ENCODE peak calls at places on chromosomes 16 and 17, in nine cellular contexts. One of them, this sample, is unnamed.
A peak's percentile ranks its signal among the peaks of the same experiment; 100 is the strongest.

GRCh38 chr16:82414476-82414875 is 212.3 kb upstream of the CDH13 start:
- DNase-seq in astrocyte of the cerebellum: no peak
- DNase-seq in mammary epithelial cell: no peak
- DNase-seq in CD8-positive, alpha-beta T cell: no peak
- DNase-seq in adrenal gland: no peak
- DNase-seq in A549: no peak
- DNase-seq in psoas muscle: no peak
- DNase-seq in testis: no peak
- DNase-seq in AG10803: no peak
- DNase-seq in this sample: no peak

GRCh38 chr16:84514874-84515835 is 10.7 kb upstream of the MEAK7 start:
- DNase-seq in astrocyte of the cerebellum: no peak
- DNase-seq in mammary epithelial cell: no peak
- DNase-seq in CD8-positive, alpha-beta T cell: peak; percentile 90
- DNase-seq in adrenal gland: peak; percentile 62
- DNase-seq in A549: no peak
- DNase-seq in psoas muscle: no peak
- DNase-seq in testis: no peak
- DNase-seq in AG10803: no peak
- DNase-seq in this sample: peak; percentile 94

GRCh38 chr17:30858556-30859250 is 26.9 kb downstream of the ATAD5 start:
- DNase-seq in astrocyte of the cerebellum: no peak
- DNase-seq in mammary epithelial cell: no peak
- DNase-seq in CD8-positive, alpha-beta T cell: no peak
- DNase-seq in adrenal gland: no peak
- DNase-seq in A549: no peak
- DNase-seq in psoas muscle: no peak
- DNase-seq in testis: no peak
- DNase-seq in AG10803: peak; percentile 46
- DNase-seq in this sample: no peak

GRCh38 chr17:56173958-56174357 is 20.7 kb downstream of the ANKFN1 start:
- DNase-seq in astrocyte of the cerebellum: no peak
- DNase-seq in mammary epithelial cell: no peak
- DNase-seq in CD8-positive, alpha-beta T cell: no peak
- DNase-seq in adrenal gland: no peak
- DNase-seq in A549: no peak
- DNase-seq in psoas muscle: no peak
- DNase-seq in testis: no peak
- DNase-seq in AG10803: peak; percentile 32
- DNase-seq in this sample: peak; percentile 64

GRCh38 chr17:55072910-55073309 is 104.3 kb downstream of the STXBP4 start:
- DNase-seq in astrocyte of the cerebellum: no peak
- DNase-seq in mammary epithelial cell: no peak
- DNase-seq in CD8-positive, alpha-beta T cell: no peak
- DNase-seq in adrenal gland: no peak
- DNase-seq in A549: no peak
- DNase-seq in psoas muscle: no peak
- DNase-seq in testis: no peak
- DNase-seq in AG10803: no peak
- DNase-seq in this sample: no peak

GRCh38 chr17:82356845-82357355 is 2.1 kb upstream of the TEX19 start:
- DNase-seq in astrocyte of the cerebellum: no peak
- DNase-seq in mammary epithelial cell: no peak
- DNase-seq in CD8-positive, alpha-beta T cell: no peak
- DNase-seq in adrenal gland: no peak
- DNase-seq in A549: no peak
- DNase-seq in psoas muscle: no peak
- DNase-seq in testis: no peak
- DNase-seq in AG10803: no peak
- DNase-seq in this sample: no peak

GRCh38 chr16:81550412-81550768 is 105.8 kb downstream of the CMIP start:
- DNase-seq in astrocyte of the cerebellum: no peak
- DNase-seq in mammary epithelial cell: no peak
- DNase-seq in CD8-positive, alpha-beta T cell: no peak
- DNase-seq in adrenal gland: no peak
- DNase-seq in A549: no peak
- DNase-seq in psoas muscle: no peak
- DNase-seq in testis: no peak
- DNase-seq in AG10803: no peak
- DNase-seq in this sample: no peak

GRCh38 chr17:29930399-29931010 is 477 bp upstream of the SSH2 start:
- DNase-seq in astrocyte of the cerebellum: no peak
- DNase-seq in mammary epithelial cell: peak; percentile 12
- DNase-seq in CD8-positive, alpha-beta T cell: no peak
- DNase-seq in adrenal gland: no peak
- DNase-seq in A549: no peak
- DNase-seq in psoas muscle: no peak
- DNase-seq in testis: peak; percentile 23
- DNase-seq in AG10803: no peak
- DNase-seq in this sample: no peak

GRCh38 chr16:15548482-15548891 is 94.5 kb downstream of the MARF1 start:
- DNase-seq in astrocyte of the cerebellum: peak; percentile 22
- DNase-seq in mammary epithelial cell: no peak
- DNase-seq in CD8-positive, alpha-beta T cell: no peak
- DNase-seq in adrenal gland: no peak
- DNase-seq in A549: peak; percentile 30
- DNase-seq in psoas muscle: no peak
- DNase-seq in testis: no peak
- DNase-seq in AG10803: no peak
- DNase-seq in this sample: no peak

GRCh38 chr17:65011047-65011446 is 45.5 kb downstream of the GNA13 start:
- DNase-seq in astrocyte of the cerebellum: no peak
- DNase-seq in mammary epithelial cell: no peak
- DNase-seq in CD8-positive, alpha-beta T cell: no peak
- DNase-seq in adrenal gland: no peak
- DNase-seq in A549: no peak
- DNase-seq in psoas muscle: no peak
- DNase-seq in testis: no peak
- DNase-seq in AG10803: no peak
- DNase-seq in this sample: no peak

GRCh38 chr16:85498607-85499006 is 114.5 kb upstream of the GSE1 start:
- DNase-seq in astrocyte of the cerebellum: no peak
- DNase-seq in mammary epithelial cell: no peak
- DNase-seq in CD8-positive, alpha-beta T cell: no peak
- DNase-seq in adrenal gland: no peak
- DNase-seq in A549: no peak
- DNase-seq in psoas muscle: peak; percentile 70
- DNase-seq in testis: no peak
- DNase-seq in AG10803: no peak
- DNase-seq in this sample: peak; percentile 75

GRCh38 chr17:65123757-65124675 is 13.2 kb upstream of the RGS9 start:
- DNase-seq in astrocyte of the cerebellum: no peak
- DNase-seq in mammary epithelial cell: no peak
- DNase-seq in CD8-positive, alpha-beta T cell: no peak
- DNase-seq in adrenal gland: no peak
- DNase-seq in A549: peak; percentile 33
- DNase-seq in psoas muscle: no peak
- DNase-seq in testis: no peak
- DNase-seq in AG10803: peak; percentile 65
- DNase-seq in this sample: no peak

GRCh38 chr17:58002558-58002957 is 4.5 kb downstream of the SRSF1 start:
- DNase-seq in astrocyte of the cerebellum: no peak
- DNase-seq in mammary epithelial cell: no peak
- DNase-seq in CD8-positive, alpha-beta T cell: no peak
- DNase-seq in adrenal gland: no peak
- DNase-seq in A549: no peak
- DNase-seq in psoas muscle: no peak
- DNase-seq in testis: no peak
- DNase-seq in AG10803: no peak
- DNase-seq in this sample: no peak

GRCh38 chr17:58001461-58002124 is 5.5 kb downstream of the SRSF1 start:
- DNase-seq in astrocyte of the cerebellum: no peak
- DNase-seq in mammary epithelial cell: no peak
- DNase-seq in CD8-positive, alpha-beta T cell: no peak
- DNase-seq in adrenal gland: no peak
- DNase-seq in A549: no peak
- DNase-seq in psoas muscle: no peak
- DNase-seq in testis: no peak
- DNase-seq in AG10803: no peak
- DNase-seq in this sample: no peak

GRCh38 chr17:58004060-58004459 is 3.0 kb downstream of the SRSF1 start:
- DNase-seq in astrocyte of the cerebellum: no peak
- DNase-seq in mammary epithelial cell: no peak
- DNase-seq in CD8-positive, alpha-beta T cell: no peak
- DNase-seq in adrenal gland: no peak
- DNase-seq in A549: no peak
- DNase-seq in psoas muscle: no peak
- DNase-seq in testis: no peak
- DNase-seq in AG10803: no peak
- DNase-seq in this sample: no peak

GRCh38 chr17:58002973-58003372 is 4.1 kb downstream of the SRSF1 start:
- DNase-seq in astrocyte of the cerebellum: no peak
- DNase-seq in mammary epithelial cell: no peak
- DNase-seq in CD8-positive, alpha-beta T cell: no peak
- DNase-seq in adrenal gland: no peak
- DNase-seq in A549: no peak
- DNase-seq in psoas muscle: no peak
- DNase-seq in testis: no peak
- DNase-seq in AG10803: no peak
- DNase-seq in this sample: no peak

DNA sequence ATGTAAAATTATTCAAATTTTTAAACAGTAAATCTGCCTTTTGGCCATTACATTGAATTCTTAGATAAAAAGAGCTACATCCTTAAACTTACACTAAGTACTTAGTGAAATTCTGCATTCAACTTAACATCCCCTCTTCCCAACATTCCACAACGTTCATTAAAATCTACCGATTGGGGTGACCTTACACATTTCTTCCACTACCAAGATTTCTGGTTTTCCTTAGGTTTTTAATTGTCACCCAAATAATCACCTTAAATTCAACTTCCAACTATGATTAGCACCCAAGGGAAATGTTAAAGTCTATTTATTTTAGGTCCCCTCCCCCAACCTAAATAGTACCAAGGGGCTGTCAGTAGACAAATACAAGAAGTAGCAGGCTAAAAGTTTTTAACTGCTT is 4.9 kb downstream of the SRSF1 start:
- DNase-seq in astrocyte of the cerebellum: no peak
- DNase-seq in mammary epithelial cell: no peak
- DNase-seq in CD8-positive, alpha-beta T cell: no peak
- DNase-seq in adrenal gland: no peak
- DNase-seq in A549: no peak
- DNase-seq in psoas muscle: no peak
- DNase-seq in testis: no peak
- DNase-seq in AG10803: no peak
- DNase-seq in this sample: no peak
- H3K4me3 ChIP-seq in astrocyte of the cerebellum: no peak overlapping the region
- H3K4me3 ChIP-seq in mammary epithelial cell: no peak overlapping the region
- H3K4me3 ChIP-seq in CD8-positive, alpha-beta T cell: no peak overlapping the region
- H3K4me3 ChIP-seq in adrenal gland: no peak overlapping the region
- H3K4me3 ChIP-seq in A549: no peak overlapping the region
- H3K4me3 ChIP-seq in psoas muscle: no peak overlapping the region
- H3K4me3 ChIP-seq in testis: no peak overlapping the region
- H3K4me3 ChIP-seq in AG10803: no peak overlapping the region
- H3K4me3 ChIP-seq in this sample: no peak overlapping the region

DNA sequence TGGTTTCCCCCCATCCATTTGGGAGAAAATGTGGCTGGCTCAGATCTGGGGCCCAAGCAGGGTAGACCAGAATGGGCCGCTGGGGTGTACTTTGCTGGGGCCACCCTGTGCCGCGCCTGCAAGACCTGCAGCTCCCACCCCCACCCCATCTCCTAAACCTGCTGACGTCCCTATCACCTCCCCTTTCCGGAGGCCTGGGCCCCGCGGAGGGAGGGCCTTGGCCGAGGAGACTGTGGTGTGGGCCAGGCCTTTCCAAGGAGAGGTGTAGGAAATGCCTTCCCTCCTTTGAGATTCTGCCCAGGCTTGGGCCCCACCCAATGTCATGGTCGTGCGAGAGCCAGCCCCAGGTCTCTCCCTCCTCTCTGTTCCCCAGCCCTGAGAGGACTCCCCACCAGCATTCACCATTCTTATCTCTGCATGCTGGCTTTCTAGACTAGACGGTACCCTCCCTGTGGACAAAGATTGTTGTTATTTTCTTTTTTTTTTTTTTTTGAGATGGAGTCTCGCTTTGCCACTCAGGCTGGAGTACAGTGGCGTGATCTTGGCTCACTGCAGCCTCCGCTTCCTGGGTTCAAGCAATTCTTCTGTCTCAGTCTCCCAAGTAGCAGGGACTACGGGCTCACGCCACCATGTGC is 3.8 kb upstream of the WFIKKN2 start:
- DNase-seq in astrocyte of the cerebellum: no peak
- DNase-seq in mammary epithelial cell: no peak
- DNase-seq in CD8-positive, alpha-beta T cell: no peak
- DNase-seq in adrenal gland: no peak
- DNase-seq in A549: no peak
- DNase-seq in psoas muscle: no peak
- DNase-seq in testis: no peak
- DNase-seq in AG10803: no peak
- DNase-seq in this sample: no peak
- H3K4me3 ChIP-seq in astrocyte of the cerebellum: no peak overlapping the region
- H3K4me3 ChIP-seq in mammary epithelial cell: no peak overlapping the region
- H3K4me3 ChIP-seq in CD8-positive, alpha-beta T cell: no peak overlapping the region
- H3K4me3 ChIP-seq in adrenal gland: no peak overlapping the region
- H3K4me3 ChIP-seq in A549: no peak overlapping the region
- H3K4me3 ChIP-seq in psoas muscle: no peak overlapping the region
- H3K4me3 ChIP-seq in testis: no peak overlapping the region
- H3K4me3 ChIP-seq in AG10803: no peak overlapping the region
- H3K4me3 ChIP-seq in this sample: no peak overlapping the region

GRCh38 chr17:77451894-77452852 is 311.4 kb downstream of the SEC14L1 start:
- DNase-seq in astrocyte of the cerebellum: no peak
- DNase-seq in mammary epithelial cell: peak; percentile 62
- DNase-seq in CD8-positive, alpha-beta T cell: no peak
- DNase-seq in adrenal gland: peak; percentile 82
- DNase-seq in A549: no peak
- DNase-seq in psoas muscle: peak; percentile 67
- DNase-seq in testis: peak; percentile 80
- DNase-seq in AG10803: peak; percentile 75
- DNase-seq in this sample: no peak
- H3K4me3 ChIP-seq in astrocyte of the cerebellum: peak overlapping the region; percentile 45
- H3K4me3 ChIP-seq in mammary epithelial cell: peak overlapping the region; percentile 47
- H3K4me3 ChIP-seq in CD8-positive, alpha-beta T cell: peak overlapping the region; percentile 99
- H3K4me3 ChIP-seq in adrenal gland: no peak overlapping the region
- H3K4me3 ChIP-seq in A549: no peak overlapping the region
- H3K4me3 ChIP-seq in psoas muscle: peak overlapping the region; percentile 67
- H3K4me3 ChIP-seq in testis: peak overlapping the region; percentile 64
- H3K4me3 ChIP-seq in AG10803: peak overlapping the region; percentile 54
- H3K4me3 ChIP-seq in this sample: peak overlapping the region; percentile 91

DNA sequence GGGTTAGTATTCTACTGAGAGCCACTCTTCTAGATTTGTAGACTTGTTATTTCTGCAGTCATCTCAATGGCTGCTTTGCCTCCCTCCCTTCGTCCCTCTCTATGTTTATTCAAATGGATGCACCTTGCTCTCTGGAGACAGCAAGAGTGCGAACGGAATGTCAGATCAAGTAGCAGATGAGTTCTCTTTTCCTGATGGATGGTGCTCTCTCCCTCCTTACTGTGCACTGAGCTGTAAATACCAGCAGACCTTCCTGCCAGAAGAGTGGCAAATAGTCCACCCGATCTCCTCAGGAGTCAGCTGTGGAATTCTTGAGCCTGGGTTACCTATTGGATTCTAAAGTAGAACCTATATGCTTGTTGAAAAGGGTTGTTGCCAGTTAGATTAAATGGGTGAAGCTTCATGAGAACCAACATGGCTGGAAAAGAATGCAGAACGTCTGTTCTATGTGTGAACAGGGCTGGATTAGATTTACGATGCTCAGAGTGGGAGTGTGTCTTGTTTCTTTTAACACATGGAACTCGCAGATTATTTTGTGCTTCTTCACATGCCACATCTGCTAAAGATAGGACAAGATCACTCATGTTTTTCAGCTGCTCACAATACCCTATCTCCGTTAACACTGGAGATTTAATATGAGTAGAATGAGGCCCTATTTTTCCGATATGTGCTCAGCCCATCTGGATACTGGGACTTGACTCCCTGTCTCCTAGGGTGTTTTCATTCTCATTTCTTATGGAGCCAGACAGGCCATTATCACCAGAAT is 6.1 kb downstream of the GNAO1 start:
- DNase-seq in astrocyte of the cerebellum: no peak
- DNase-seq in mammary epithelial cell: no peak
- DNase-seq in CD8-positive, alpha-beta T cell: no peak
- DNase-seq in adrenal gland: no peak
- DNase-seq in A549: no peak
- DNase-seq in psoas muscle: no peak
- DNase-seq in testis: no peak
- DNase-seq in AG10803: no peak
- DNase-seq in this sample: no peak
- H3K4me3 ChIP-seq in astrocyte of the cerebellum: no peak overlapping the region
- H3K4me3 ChIP-seq in mammary epithelial cell: no peak overlapping the region
- H3K4me3 ChIP-seq in CD8-positive, alpha-beta T cell: no peak overlapping the region
- H3K4me3 ChIP-seq in adrenal gland: no peak overlapping the region
- H3K4me3 ChIP-seq in A549: no peak overlapping the region
- H3K4me3 ChIP-seq in psoas muscle: no peak overlapping the region
- H3K4me3 ChIP-seq in testis: no peak overlapping the region
- H3K4me3 ChIP-seq in AG10803: no peak overlapping the region
- H3K4me3 ChIP-seq in this sample: no peak overlapping the region